ENCODE peak calls at places on chromosomes 16 and 17, in four cellular contexts. A, Z, X and J are unnamed samples.

GRCh38 chr16:58494981-58495860 is 4.7 kb upstream of the NDRG4 start:
- DNase-seq in Z (peak), A (peak), X (peak), J (peak)

GRCh38 chr16:28317040-28317880 is 24.9 kb downstream of the SBK1 start:
- DNase-seq in Z (peak), X (no peak), A (peak), J (peak)

GRCh38 chr16:2529061-2529931 is 1.9 kb downstream of the CEMP1 start:
- DNase-seq in Z (no peak), X (no peak), A (no peak), J (no peak)

GRCh38 chr16:85151603-85152413 is 39.5 kb upstream of the CIBAR2 start:
- DNase-seq in A (no peak), X (peak), Z (peak), J (peak)

GRCh38 chr17:65723356-65723928 is 162.0 kb upstream of the AXIN2 start:
- DNase-seq in X (no peak), Z (no peak), A (no peak), J (no peak)

GRCh38 chr16:66948034-66948821 is 12.8 kb upstream of the CES3 start:
- DNase-seq in Z (peak), X (no peak), A (no peak), J (no peak)

GRCh38 chr16:77896357-77896972 is 108.1 kb downstream of the VAT1L start:
- DNase-seq in A (no peak), X (no peak), Z (no peak), J (no peak)

GRCh38 chr16:15031179-15031578 is 24.7 kb downstream of the NTAN1 start:
- DNase-seq in Z (no peak), A (no peak), X (no peak), J (no peak)

GRCh38 chr17:4247361-4247980 is 16.3 kb downstream of the ANKFY1 start:
- DNase-seq in Z (no peak), X (no peak), A (no peak), J (peak)